ENCODE peak calls at places on chromosomes 2 and 18, in six cellular contexts. V is LoVo, C is B cell, K is substantia nigra, B is myocyte, W is Caki2. M is an unnamed sample.

GRCh38 chr18:12377556-12378553 is 828 bp upstream of the AFG3L2 start:
- DNase-seq in W (peak), K (no peak), B (no peak), C (no peak), V (peak), M (peak)

GRCh38 chr18:8948471-8949149 is 153.9 kb upstream of the NDUFV2 start:
- DNase-seq in K (no peak), W (peak), B (peak), V (peak), C (no peak), M (no peak)

GRCh38 chr2:239445771-239446524 is 45.1 kb upstream of the HDAC4 start:
- DNase-seq in W (no peak), B (peak), V (no peak), K (peak), C (no peak), M (no peak)

GRCh38 chr2:237922641-237923361 is 44.0 kb upstream of the UBE2F start:
- DNase-seq in W (no peak), C (no peak), K (no peak), B (peak), V (peak), M (no peak)

GRCh38 chr2:130796280-130796679 is 40.4 kb upstream of the ARHGEF4 start:
- DNase-seq in W (no peak), V (no peak), B (no peak), K (no peak), C (no peak), M (no peak)

GRCh38 chr2:217105733-217106649 is 246.1 kb upstream of the TNP1 start:
- DNase-seq in B (peak), W (peak), K (no peak), C (no peak), V (peak), M (no peak)

GRCh38 chr18:12884521-12885323 is 685 bp upstream of the PTPN2 start:
- DNase-seq in V (no peak), W (no peak), B (no peak), C (no peak), K (no peak), M (no peak)

GRCh38 chr2:74554821-74555531 is 456 bp downstream of the DOK1 start:
- DNase-seq in W (no peak), K (no peak), B (peak), V (peak), C (peak), M (peak)

GRCh38 chr18:9950289-9951016 is 36.6 kb downstream of the VAPA start:
- DNase-seq in C (no peak), K (no peak), W (peak), B (no peak), V (no peak), M (no peak)